ENCODE peak calls at places on chromosomes 3 and 15, in eight cellular contexts. U is suprapubic skin, W is GM12891, Z is endothelial cell of umbilical vein, H is HL-60, M is GM23338, K is SK-N-SH, Q is HCT116. D is an unnamed sample.

GRCh38 chr15:63905558-63906265 is 72.0 kb upstream of the HERC1 start:
- DNase-seq in U (no peak), W (peak), Z (peak), H (peak), M (no peak), K (no peak), Q (no peak), D (no peak)

GRCh38 chr3:66554178-66554577 is 53.4 kb upstream of the LRIG1 start:
- DNase-seq in U (no peak), W (no peak), Z (peak), H (no peak), M (no peak), K (no peak), Q (no peak), D (no peak)

GRCh38 chr3:127961963-127962362 is 46.9 kb downstream of the KBTBD12 start:
- DNase-seq in U (no peak), W (no peak), Z (no peak), H (no peak), M (peak), K (no peak), Q (peak), D (no peak)

GRCh38 chr3:127254730-127255129 is 33.1 kb downstream of the PRR20G start:
- DNase-seq in U (no peak), W (no peak), Z (no peak), H (no peak), M (peak), K (peak), Q (peak), D (no peak)

GRCh38 chr3:42701371-42702065 is 1.1 kb downstream of the HHATL start:
- DNase-seq in U (no peak), W (peak), Z (peak), H (peak), M (peak), K (peak), Q (no peak), D (no peak)

GRCh38 chr15:41796457-41796856 is 22.2 kb downstream of the MAPKBP1 start:
- DNase-seq in U (no peak), W (no peak), Z (peak), H (no peak), M (no peak), K (peak), Q (no peak), D (peak)

GRCh38 chr15:77032052-77032646 is 37.2 kb downstream of the PSTPIP1 start:
- DNase-seq in U (peak), W (no peak), Z (no peak), H (no peak), M (no peak), K (peak), Q (no peak), D (no peak)

GRCh38 chr3:187750513-187751123 is 5.3 kb upstream of the BCL6 start:
- DNase-seq in U (no peak), W (no peak), Z (no peak), H (no peak), M (peak), K (no peak), Q (no peak), D (no peak)

GRCh38 chr3:100978036-100978659 is 15.1 kb downstream of the ABI3BP start:
- DNase-seq in U (no peak), W (no peak), Z (no peak), H (no peak), M (no peak), K (no peak), Q (no peak), D (no peak)

GRCh38 chr3:128353991-128354687 is 112.6 kb downstream of the DNAJB8 start:
- DNase-seq in U (no peak), W (no peak), Z (peak), H (no peak), M (no peak), K (no peak), Q (no peak), D (no peak)

GRCh38 chr15:60362318-60363023 is 35.3 kb downstream of the ANXA2 start:
- DNase-seq in U (no peak), W (no peak), Z (no peak), H (no peak), M (no peak), K (no peak), Q (no peak), D (no peak)

GRCh38 chr15:90101130-90101968 is 919 bp downstream of the IDH2 start:
- DNase-seq in U (no peak), W (no peak), Z (peak), H (peak), M (peak), K (peak), Q (no peak), D (no peak)

GRCh38 chr3:4656059-4656458 is 162.9 kb downstream of the ITPR1 start:
- DNase-seq in U (no peak), W (peak), Z (peak), H (no peak), M (peak), K (peak), Q (peak), D (no peak)

GRCh38 chr3:141294848-141295247 is 63.2 kb downstream of the PXYLP1 start:
- DNase-seq in U (no peak), W (no peak), Z (peak), H (no peak), M (no peak), K (no peak), Q (no peak), D (no peak)

GRCh38 chr15:43168192-43169107 is 16.8 kb upstream of the CCNDBP1 start:
- DNase-seq in U (no peak), W (no peak), Z (no peak), H (no peak), M (peak), K (no peak), Q (no peak), D (no peak)

GRCh38 chr3:39501059-39501458 is 33.6 kb downstream of the MOBP start:
- DNase-seq in U (no peak), W (no peak), Z (no peak), H (no peak), M (no peak), K (no peak), Q (no peak), D (no peak)

GRCh38 chr15:78638658-78639314 is 2.2 kb downstream of the CHRNB4 start:
- DNase-seq in U (no peak), W (peak), Z (peak), H (peak), M (peak), K (peak), Q (peak), D (no peak)

GRCh38 chr15:94677202-94677790 is 445.9 kb downstream of the MCTP2 start:
- DNase-seq in U (no peak), W (no peak), Z (no peak), H (no peak), M (no peak), K (no peak), Q (no peak), D (no peak)

GRCh38 chr3:4306860-4307259 is 3.7 kb downstream of the SETMAR start:
- DNase-seq in U (no peak), W (no peak), Z (no peak), H (no peak), M (no peak), K (no peak), Q (no peak), D (no peak)

GRCh38 chr3:23330568-23330967 is 127.4 kb downstream of the UBE2E2 start:
- DNase-seq in U (no peak), W (no peak), Z (no peak), H (no peak), M (no peak), K (no peak), Q (no peak), D (no peak)

GRCh38 chr3:100354850-100355249 is 20.3 kb downstream of the NIT2 start:
- DNase-seq in U (no peak), W (no peak), Z (peak), H (no peak), M (no peak), K (no peak), Q (no peak), D (no peak)

GRCh38 chr3:55607844-55608243 is 120.7 kb upstream of the WNT5A start:
- DNase-seq in U (no peak), W (no peak), Z (no peak), H (no peak), M (no peak), K (no peak), Q (no peak), D (no peak)

GRCh38 chr3:44642337-44642736 is 6.2 kb upstream of the ZNF35 start:
- DNase-seq in U (no peak), W (no peak), Z (no peak), H (no peak), M (no peak), K (no peak), Q (no peak), D (no peak)

GRCh38 chr3:62888778-62889177 is 13.6 kb upstream of the CADPS start:
- DNase-seq in U (no peak), W (no peak), Z (no peak), H (no peak), M (no peak), K (no peak), Q (no peak), D (no peak)

GRCh38 chr3:172658344-172659245 is 52.3 kb downstream of the NCEH1 start:
- DNase-seq in U (no peak), W (no peak), Z (peak), H (no peak), M (no peak), K (no peak), Q (peak), D (no peak)

GRCh38 chr3:135987647-135988046 is 22.1 kb downstream of the PPP2R3A start:
- DNase-seq in U (no peak), W (no peak), Z (no peak), H (no peak), M (no peak), K (no peak), Q (no peak), D (no peak)

GRCh38 chr15:85451099-85451700 is 70.8 kb downstream of the AKAP13 start:
- DNase-seq in U (no peak), W (no peak), Z (no peak), H (no peak), M (no peak), K (no peak), Q (no peak), D (no peak)

GRCh38 chr3:30581982-30582381 is 24.4 kb upstream of the TGFBR2 start:
- DNase-seq in U (no peak), W (no peak), Z (no peak), H (no peak), M (peak), K (no peak), Q (no peak), D (no peak)

GRCh38 chr3:107997666-107998065 is 93.2 kb downstream of the CD47 start:
- DNase-seq in U (no peak), W (no peak), Z (no peak), H (no peak), M (no peak), K (no peak), Q (no peak), D (no peak)

GRCh38 chr3:59451041-59451763 is 401.4 kb upstream of the CFAP20DC start:
- DNase-seq in U (no peak), W (peak), Z (no peak), H (no peak), M (no peak), K (no peak), Q (no peak), D (no peak)

GRCh38 chr3:148991219-148992026 is at the start of gene GYG1:
- DNase-seq in U (peak), W (peak), Z (peak), H (peak), M (peak), K (peak), Q (peak), D (no peak)

GRCh38 chr3:32780735-32781210 is 37.0 kb upstream of the TRIM71 start:
- DNase-seq in U (peak), W (no peak), Z (no peak), H (no peak), M (peak), K (peak), Q (peak), D (no peak)

GRCh38 chr3:12440927-12441326 is 43.4 kb upstream of the TSEN2 start:
- DNase-seq in U (no peak), W (no peak), Z (no peak), H (no peak), M (no peak), K (peak), Q (no peak), D (no peak)

GRCh38 chr15:90765966-90766365 is 48.8 kb downstream of the BLM start:
- DNase-seq in U (no peak), W (no peak), Z (no peak), H (no peak), M (no peak), K (no peak), Q (no peak), D (no peak)

GRCh38 chr15:75354454-75354853 is 7.6 kb downstream of the NEIL1 start:
- DNase-seq in U (no peak), W (no peak), Z (no peak), H (no peak), M (no peak), K (no peak), Q (no peak), D (no peak)

GRCh38 chr15:75355369-75355768 is 8.5 kb downstream of the NEIL1 start:
- DNase-seq in U (no peak), W (no peak), Z (no peak), H (no peak), M (no peak), K (no peak), Q (no peak), D (no peak)

GRCh38 chr15:75356006-75356405 is 9.2 kb downstream of the NEIL1 start:
- DNase-seq in U (peak), W (peak), Z (no peak), H (no peak), M (no peak), K (no peak), Q (no peak), D (no peak)

GRCh38 chr15:75357976-75358673 is 10.3 kb downstream of the MAN2C1 start:
- DNase-seq in U (no peak), W (no peak), Z (no peak), H (no peak), M (no peak), K (no peak), Q (no peak), D (no peak)

DNA sequence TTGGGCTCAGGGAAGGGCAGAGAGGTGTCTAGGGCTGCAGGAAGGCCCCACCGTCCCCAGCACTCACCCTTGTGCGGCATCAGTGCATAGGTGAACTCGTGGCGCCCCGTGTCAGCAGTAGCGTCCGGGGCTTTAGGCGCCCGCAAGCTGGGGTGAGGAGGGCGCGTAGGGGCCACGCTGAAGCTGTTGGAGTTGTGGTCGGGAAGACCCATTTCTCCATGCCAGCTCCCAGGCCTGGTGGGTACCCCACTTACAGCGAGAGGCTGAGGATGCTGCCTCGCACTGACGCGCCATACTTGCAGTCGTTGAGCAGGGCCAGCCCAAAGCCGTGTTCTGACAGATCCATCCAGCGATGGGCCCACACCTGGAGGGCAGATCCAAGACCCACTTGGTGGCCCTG is 9.7 kb downstream of the NEIL1 start:
- DNase-seq in U (no peak), W (no peak), Z (no peak), H (no peak), M (no peak), K (no peak), Q (no peak), D (no peak)
- TF ChIP-seq POLR2AphosphoS5 in U (no peak), W (no peak), Z (no peak), H (no peak), M (no peak), K (no peak), Q (no peak), D (no peak)

GRCh38 chr3:47409688-47410416 is 29.0 kb downstream of the PTPN23 start:
- DNase-seq in U (peak), W (no peak), Z (no peak), H (no peak), M (no peak), K (no peak), Q (no peak), D (no peak)

GRCh38 chr3:47407896-47408838 is 27.3 kb downstream of the PTPN23 start:
- DNase-seq in U (peak), W (no peak), Z (no peak), H (no peak), M (no peak), K (no peak), Q (no peak), D (no peak)

GRCh38 chr3:47410417-47410720 is 29.5 kb downstream of the PTPN23 start:
- DNase-seq in U (no peak), W (no peak), Z (no peak), H (no peak), M (no peak), K (no peak), Q (no peak), D (no peak)

GRCh38 chr3:47409284-47409683 is 28.5 kb downstream of the PTPN23 start:
- DNase-seq in U (no peak), W (no peak), Z (no peak), H (no peak), M (no peak), K (no peak), Q (no peak), D (no peak)

GRCh38 chr3:47408839-47409229 is 28.0 kb downstream of the PTPN23 start:
- DNase-seq in U (no peak), W (no peak), Z (no peak), H (no peak), M (no peak), K (no peak), Q (no peak), D (no peak)
- TF ChIP-seq POLR2AphosphoS5 in U (no peak), W (no peak), Z (no peak), H (no peak), M (no peak), K (no peak), Q (no peak), D (no peak)

DNA sequence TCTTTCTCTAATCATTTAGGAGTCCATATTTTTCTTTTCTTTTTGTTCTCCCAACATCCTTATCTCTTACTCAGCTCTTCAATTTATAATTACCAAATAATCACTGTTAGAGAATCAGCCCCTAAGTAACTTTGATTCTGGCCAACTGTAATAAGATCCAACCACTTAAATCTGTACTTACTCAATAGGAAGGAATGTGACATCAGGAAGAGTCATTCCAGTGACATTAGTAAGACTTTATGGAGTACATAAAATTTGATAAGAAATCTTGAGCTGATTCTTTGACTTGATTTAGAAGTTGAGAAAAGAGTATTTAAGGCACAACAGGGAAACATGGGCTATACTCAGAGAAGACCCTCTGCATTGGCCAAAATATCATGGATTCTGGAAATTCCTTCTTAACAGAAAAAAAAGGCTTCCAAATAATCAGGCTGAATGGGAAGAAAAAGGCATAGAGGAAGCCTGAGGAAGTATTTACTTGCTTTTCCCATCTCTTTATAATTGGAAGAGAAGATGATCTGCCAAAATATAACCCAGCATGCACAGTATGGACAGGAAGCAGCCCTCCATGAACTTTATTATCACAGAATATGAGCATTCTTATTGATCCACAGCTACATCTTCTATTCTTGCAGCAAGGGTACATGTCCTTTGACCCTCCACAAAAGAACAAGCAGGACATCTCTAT is 289.7 kb upstream of the TPRG1 start:
- DNase-seq in U (no peak), W (no peak), Z (peak), H (no peak), M (no peak), K (no peak), Q (peak), D (no peak)
- TF ChIP-seq POLR2AphosphoS5 in U (no peak), W (no peak), Z (no peak), H (no peak), M (no peak), K (peak), Q (peak), D (no peak)

DNA sequence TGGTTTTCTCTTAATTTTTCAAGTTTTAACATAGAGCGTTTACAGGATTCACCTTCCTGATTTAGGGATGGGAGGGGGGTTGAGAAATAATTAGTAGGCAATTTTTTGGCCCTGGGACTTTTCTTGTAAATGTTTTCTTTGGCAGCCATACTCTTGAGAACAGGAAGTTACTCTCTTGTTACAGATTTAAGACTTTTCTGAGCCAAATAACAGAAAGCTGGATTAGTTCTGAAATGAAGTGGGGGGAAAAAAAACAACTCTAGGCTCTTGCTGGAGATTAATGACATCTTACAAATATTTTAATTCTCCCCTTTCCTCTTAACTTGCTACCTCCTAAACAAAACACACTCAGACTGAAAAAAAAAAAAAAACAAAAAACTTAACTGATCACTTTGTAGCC is 13.8 kb upstream of the POLR2M start:
- DNase-seq in U (no peak), W (no peak), Z (peak), H (no peak), M (no peak), K (no peak), Q (no peak), D (no peak)
- TF ChIP-seq POLR2AphosphoS5 in U (no peak), W (no peak), Z (no peak), H (no peak), M (no peak), K (no peak), Q (no peak), D (no peak)

GRCh38 chr15:23401627-23402026 is 45.4 kb downstream of the GOLGA6L2 start:
- DNase-seq in U (no peak), W (no peak), Z (no peak), H (no peak), M (no peak), K (no peak), Q (no peak), D (no peak)

GRCh38 chr15:23402140-23402539 is 44.9 kb downstream of the GOLGA6L2 start:
- DNase-seq in U (no peak), W (no peak), Z (no peak), H (no peak), M (no peak), K (no peak), Q (no peak), D (no peak)

GRCh38 chr15:23402544-23402943 is 44.5 kb downstream of the GOLGA6L2 start:
- DNase-seq in U (no peak), W (no peak), Z (no peak), H (no peak), M (no peak), K (no peak), Q (no peak), D (no peak)

GRCh38 chr15:23397779-23398178 is 43.2 kb downstream of the GOLGA8S start:
- DNase-seq in U (no peak), W (no peak), Z (no peak), H (no peak), M (no peak), K (no peak), Q (no peak), D (no peak)

GRCh38 chr15:23403550-23403949 is 43.5 kb downstream of the GOLGA6L2 start:
- DNase-seq in U (no peak), W (no peak), Z (no peak), H (no peak), M (no peak), K (no peak), Q (no peak), D (no peak)
- TF ChIP-seq POLR2AphosphoS5 in U (no peak), W (no peak), Z (no peak), H (no peak), M (no peak), K (no peak), Q (no peak), D (no peak)